ENCODE peak calls at places on chromosome 2, in six cellular contexts. U, G, D, L, R and O are unnamed samples.
A peak's percentile ranks its signal among the peaks of the same experiment; 100 is the strongest.

GRCh38 chr2:149617057-149617456 is 29.5 kb upstream of the MMADHC start:
- DNase-seq in G (no peak), R (no peak), D (peak; percentile 71), L (no peak), U (no peak), O (no peak)

GRCh38 chr2:179898873-179899272 is 37.5 kb upstream of the ZNF385B start:
- DNase-seq in L (no peak), D (peak; percentile 79), U (peak; percentile 44), R (peak; percentile 47), G (no peak), O (no peak)

GRCh38 chr2:235026649-235027557 is 75.1 kb downstream of the SH3BP4 start:
- DNase-seq in G (peak; percentile 37), L (no peak), U (no peak), D (peak; percentile 99), R (peak; percentile 83), O (no peak)

GRCh38 chr2:30631051-30631671 is 176.1 kb downstream of the CAPN13 start:
- DNase-seq in L (no peak), U (peak; percentile 25), G (no peak), D (no peak), R (no peak), O (no peak)

GRCh38 chr2:204608261-204608660 is 63.0 kb downstream of the PARD3B start:
- DNase-seq in L (no peak), D (no peak), G (peak; percentile 25), R (peak; percentile 69), U (peak; percentile 20), O (no peak)

GRCh38 chr2:33497177-33497787 is 20.8 kb downstream of the RASGRP3 start:
- DNase-seq in U (peak; percentile 79), R (no peak), G (no peak), D (no peak), L (no peak), O (no peak)

GRCh38 chr2:8003462-8004075 is 678.3 kb upstream of the ID2 start:
- DNase-seq in R (peak; percentile 97), L (no peak), G (peak; percentile 60), U (peak; percentile 73), D (no peak), O (no peak)

GRCh38 chr2:31239842-31240198 is 5.9 kb downstream of the EHD3 start:
- DNase-seq in U (peak; percentile 87), D (no peak), R (peak; percentile 88), G (peak; percentile 61), L (no peak), O (no peak)

GRCh38 chr2:216300921-216301320 is 71.4 kb downstream of the MARCHF4 start:
- DNase-seq in U (no peak), R (no peak), G (no peak), L (no peak), D (no peak), O (no peak)

GRCh38 chr2:127217470-127218325 is 2.4 kb downstream of the CYP27C1 start:
- DNase-seq in R (peak; percentile 87), U (peak; percentile 45), D (peak; percentile 95), L (no peak), G (no peak), O (no peak)

GRCh38 chr2:239873656-239874635 is 151.2 kb downstream of the NDUFA10 start:
- DNase-seq in U (no peak), D (no peak), R (no peak), G (no peak), L (no peak), O (no peak)

DNA sequence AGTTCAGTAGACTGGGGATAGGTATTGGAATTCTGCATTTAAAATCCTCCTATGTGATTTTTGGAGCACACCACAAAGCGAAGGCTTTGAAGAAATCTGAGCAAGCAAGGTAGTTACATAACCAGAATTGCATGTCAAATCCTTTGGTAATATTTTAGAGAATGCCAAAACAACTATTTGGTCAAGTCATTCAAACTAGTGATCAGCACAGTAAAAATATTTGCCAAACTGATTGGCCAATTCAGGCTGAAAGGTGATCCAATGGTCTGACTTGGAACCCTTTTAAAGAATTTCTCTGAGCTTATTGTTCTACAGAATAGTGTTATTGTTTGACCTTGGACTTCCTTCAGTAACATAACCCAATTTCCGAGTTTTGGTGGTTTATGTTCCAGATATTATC is 214.2 kb upstream of the ETAA1 start:
- DNase-seq in R (no peak), D (no peak), L (no peak), U (no peak), G (no peak), O (no peak)
- H3K9me3 ChIP-seq in R (no peaks in the 10 kb centered on the region), D (no peaks in the 10 kb centered on the region), L (no peaks in the 10 kb centered on the region), U (no peaks in the 10 kb centered on the region), G (no peaks in the 10 kb centered on the region), O (no peaks in the 10 kb centered on the region)

GRCh38 chr2:65486282-65486681 is 53.9 kb upstream of the SPRED2 start:
- DNase-seq in L (no peak), D (no peak), G (no peak), R (no peak), U (no peak), O (no peak)
- H3K9me3 ChIP-seq in L (no peaks in the 10 kb centered on the region), D (peaks cover 9% of the 10 kb centered on the region), G (no peaks in the 10 kb centered on the region), R (no peaks in the 10 kb centered on the region), U (peaks cover 48% of the 10 kb centered on the region), O (no peaks in the 10 kb centered on the region)

DNA sequence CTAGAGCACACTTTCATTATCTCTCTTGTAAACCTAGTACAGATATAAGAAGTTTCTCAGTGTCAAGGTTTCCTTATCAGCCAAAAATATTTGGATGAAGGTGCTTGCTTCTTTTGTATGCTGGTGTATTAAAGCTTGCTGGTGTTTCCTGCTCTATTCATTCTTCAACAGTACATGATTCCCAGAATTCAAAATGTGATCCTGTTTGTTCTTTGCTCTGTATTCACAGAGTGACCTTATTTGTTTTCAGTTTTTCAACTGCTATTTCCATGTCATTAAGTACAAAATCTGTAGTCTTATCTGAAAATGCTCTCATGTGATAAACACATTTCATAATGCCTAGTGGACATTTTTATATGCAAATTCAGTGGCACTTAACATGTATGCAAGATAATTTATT is 1185.8 kb downstream of the SUCLG1 start:
- DNase-seq in G (no peak), L (no peak), U (no peak), D (no peak), R (no peak), O (no peak)
- H3K9me3 ChIP-seq in G (no peaks in the 10 kb centered on the region), L (no peaks in the 10 kb centered on the region), U (peaks cover 2% of the 10 kb centered on the region), D (no peaks in the 10 kb centered on the region), R (no peaks in the 10 kb centered on the region), O (no peaks in the 10 kb centered on the region)

DNA sequence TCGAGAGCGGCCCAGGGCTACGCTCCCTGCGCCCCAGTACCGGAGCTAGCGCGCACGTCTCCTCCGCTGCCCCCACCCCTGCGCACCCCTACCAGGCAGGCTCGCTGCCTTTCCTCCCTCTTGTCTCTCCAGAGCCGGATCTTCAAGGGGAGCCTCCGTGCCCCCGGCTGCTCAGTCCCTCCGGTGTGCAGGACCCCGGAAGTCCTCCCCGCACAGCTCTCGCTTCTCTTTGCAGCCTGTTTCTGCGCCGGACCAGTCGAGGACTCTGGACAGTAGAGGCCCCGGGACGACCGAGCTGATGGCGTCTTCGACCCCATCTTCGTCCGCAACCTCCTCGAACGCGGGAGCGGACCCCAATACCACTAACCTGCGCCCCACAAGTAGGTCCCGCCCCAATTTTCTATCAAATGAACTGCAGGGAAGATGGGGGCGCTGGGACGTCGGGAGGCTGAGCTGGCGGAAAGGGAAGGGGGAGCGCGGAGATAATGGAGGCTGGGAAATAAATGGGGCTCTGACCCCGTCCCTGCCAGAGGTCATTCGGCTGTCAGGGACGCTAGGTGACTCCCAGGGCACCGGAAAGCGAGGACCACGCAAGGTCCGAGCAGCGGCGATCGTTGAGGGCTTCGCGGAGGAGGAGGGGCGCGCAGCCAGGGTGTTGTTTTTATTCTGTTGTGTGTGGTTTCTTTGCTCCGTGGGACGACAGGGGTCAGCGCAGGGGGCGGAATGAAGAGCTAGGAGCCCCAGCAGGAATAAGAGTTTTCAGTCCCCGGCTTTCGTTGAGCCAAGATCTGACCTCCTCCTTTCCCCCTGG is 1.8 kb downstream of the GAD1 start:
- DNase-seq in R (peak; percentile 33), G (no peak), L (no peak), U (no peak), D (no peak), O (no peak)
- H3K9me3 ChIP-seq in R (no peaks in the 10 kb centered on the region), G (no peaks in the 10 kb centered on the region), L (no peaks in the 10 kb centered on the region), U (no peaks in the 10 kb centered on the region), D (no peaks in the 10 kb centered on the region), O (no peaks in the 10 kb centered on the region)